ENCODE peak calls at places on chromosomes 7 and 10, in nine cellular contexts. O, F, K, G, V, X, H, N and Q are unnamed samples. For H3K9me3 and H3K4me1, the result is how much of the 10 kb centered on the place peaks cover.

GRCh38 chr7:87797798-87798403 is 78.3 kb downstream of the SLC25A40 start:
- DNase-seq in O (no peak), F (no peak), K (no peak), G (no peak), V (no peak), X (no peak), H (peak), N (no peak), Q (no peak)

GRCh38 chr10:31759124-31759798 is 169.4 kb downstream of the ARHGAP12 start:
- DNase-seq in O (peak), F (peak), K (peak), G (peak), V (peak), X (peak), H (no peak), N (peak), Q (peak)

GRCh38 chr10:32795598-32796183 is 162.3 kb downstream of the ITGB1 start:
- DNase-seq in O (peak), F (no peak), K (no peak), G (no peak), V (no peak), X (no peak), H (peak), N (no peak), Q (no peak)

GRCh38 chr10:88289342-88289741 is 293.8 kb downstream of the RNLS start:
- DNase-seq in O (no peak), F (no peak), K (no peak), G (no peak), V (no peak), X (no peak), H (no peak), N (no peak), Q (no peak)

GRCh38 chr10:17742918-17743317 is 9.1 kb upstream of the TMEM236 start:
- DNase-seq in O (peak), F (peak), K (peak), G (peak), V (peak), X (peak), H (peak), N (no peak), Q (peak)

GRCh38 chr7:94578615-94579014 is 69.0 kb downstream of the CASD1 start:
- DNase-seq in O (no peak), F (no peak), K (no peak), G (no peak), V (no peak), X (no peak), H (no peak), N (no peak), Q (no peak)

GRCh38 chr10:125299476-125299875 is 139.1 kb upstream of the CTBP2 start:
- DNase-seq in O (no peak), F (no peak), K (no peak), G (no peak), V (no peak), X (no peak), H (no peak), N (no peak), Q (no peak)

GRCh38 chr10:6461961-6462360 is 118.1 kb downstream of the PRKCQ start:
- DNase-seq in O (no peak), F (no peak), K (no peak), G (no peak), V (no peak), X (no peak), H (peak), N (no peak), Q (no peak)

GRCh38 chr7:98399903-98400537 is 870 bp downstream of the BAIAP2L1 start:
- DNase-seq in O (no peak), F (peak), K (no peak), G (no peak), V (peak), X (no peak), H (peak), N (peak), Q (no peak)

GRCh38 chr10:29853913-29854312 is 205.5 kb downstream of the JCAD start:
- DNase-seq in O (no peak), F (no peak), K (no peak), G (no peak), V (no peak), X (no peak), H (no peak), N (no peak), Q (no peak)

GRCh38 chr7:158811461-158811860 is 17.8 kb downstream of the ESYT2 start:
- DNase-seq in O (no peak), F (peak), K (no peak), G (no peak), V (no peak), X (no peak), H (peak), N (no peak), Q (no peak)

GRCh38 chr10:42864575-42864974 is 82.0 kb downstream of the BMS1 start:
- DNase-seq in O (no peak), F (no peak), K (peak), G (no peak), V (peak), X (no peak), H (no peak), N (no peak), Q (no peak)

GRCh38 chr7:45156516-45157272 is 897 bp upstream of the RAMP3 start:
- DNase-seq in O (no peak), F (no peak), K (no peak), G (peak), V (no peak), X (no peak), H (no peak), N (no peak), Q (no peak)

GRCh38 chr10:24882047-24882698 is 70.2 kb downstream of the PRTFDC1 start:
- DNase-seq in O (peak), F (no peak), K (no peak), G (no peak), V (no peak), X (no peak), H (peak), N (no peak), Q (peak)

GRCh38 chr7:95684037-95684436 is 87.7 kb upstream of the PDK4 start:
- DNase-seq in O (peak), F (no peak), K (no peak), G (no peak), V (no peak), X (no peak), H (peak), N (no peak), Q (no peak)

GRCh38 chr7:44561962-44562621 is 11.6 kb downstream of the DDX56 start:
- DNase-seq in O (no peak), F (no peak), K (peak), G (no peak), V (no peak), X (no peak), H (peak), N (peak), Q (peak)

GRCh38 chr10:105159268-105159667 is 518.2 kb downstream of the SORCS3 start:
- DNase-seq in O (no peak), F (no peak), K (no peak), G (no peak), V (no peak), X (no peak), H (no peak), N (no peak), Q (no peak)
- H3K9me3 ChIP-seq in O (under half), F (under half), K (under half), G (under half), V (under half), X (under half), H (under half), N (under half), Q (under half)

DNA sequence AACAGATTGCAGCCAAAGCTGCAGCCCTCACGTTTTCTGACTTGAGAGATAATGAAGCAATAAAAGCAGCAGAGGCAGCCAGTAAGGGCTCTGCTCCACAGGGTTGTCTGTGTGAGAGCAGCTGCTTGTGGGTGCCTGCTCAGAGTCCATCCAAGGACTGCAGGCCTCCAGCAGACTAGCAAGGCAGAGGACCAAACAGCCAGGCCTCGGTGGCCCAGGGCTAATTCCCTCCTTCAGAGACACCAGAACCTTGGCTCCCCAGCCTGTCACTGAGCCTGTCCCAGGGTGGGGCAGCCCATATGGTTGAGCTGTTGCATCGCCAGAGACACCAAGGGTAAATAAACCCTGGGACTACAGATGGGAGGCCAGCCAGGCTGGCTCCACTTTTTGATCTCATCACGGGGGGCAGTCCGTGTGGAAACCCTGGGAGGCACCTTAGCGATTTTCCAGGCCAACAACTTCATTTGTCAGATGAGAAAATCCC is 229.2 kb downstream of the WDR11 start:
- DNase-seq in O (no peak), F (no peak), K (no peak), G (no peak), V (no peak), X (peak), H (no peak), N (no peak), Q (no peak)
- H3K27ac ChIP-seq in O (no peak), F (no peak), K (no peak), G (no peak), V (no peak), X (peak), H (no peak), N (no peak), Q (no peak)

DNA sequence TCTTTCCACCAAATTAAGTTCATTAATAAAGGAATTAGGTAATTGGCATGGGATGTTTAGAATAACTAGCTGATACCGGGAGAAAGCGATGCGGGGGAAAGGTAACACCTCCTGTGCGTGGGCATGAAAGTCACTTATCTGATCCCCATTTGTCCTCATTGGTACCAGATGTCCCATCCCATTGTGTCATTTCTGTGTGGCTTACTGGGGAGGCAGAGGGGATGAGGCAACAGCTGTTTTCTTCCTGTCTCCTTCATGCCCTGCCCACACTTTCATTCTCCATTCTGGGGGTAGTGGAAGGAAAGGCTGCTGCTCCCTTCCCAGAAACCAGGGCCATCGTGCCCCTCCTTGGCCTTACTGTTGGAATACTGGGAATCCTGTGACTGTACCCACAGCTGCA is 27.1 kb downstream of the EEPD1 start:
- DNase-seq in O (no peak), F (no peak), K (no peak), G (no peak), V (no peak), X (no peak), H (no peak), N (no peak), Q (no peak)
- H3K4me1 ChIP-seq in O (under half), F (under half), K (under half), G (under half), V (under half), X (under half), H (under half), N (under half), Q (under half)

GRCh38 chr7:64996305-64996704 is 5.5 kb upstream of the ZNF117 start:
- DNase-seq in O (no peak), F (no peak), K (no peak), G (no peak), V (no peak), X (no peak), H (no peak), N (no peak), Q (no peak)

GRCh38 chr7:64999165-65000004 is 7.1 kb downstream of the ERV3-1 start:
- DNase-seq in O (no peak), F (peak), K (no peak), G (no peak), V (no peak), X (no peak), H (peak), N (no peak), Q (no peak)

GRCh38 chr7:64998865-64999164 is 7.7 kb downstream of the ERV3-1 start:
- DNase-seq in O (no peak), F (no peak), K (no peak), G (no peak), V (no peak), X (no peak), H (no peak), N (no peak), Q (no peak)

GRCh38 chr7:64997164-64997908 is 6.5 kb upstream of the ZNF117 start:
- DNase-seq in O (no peak), F (no peak), K (no peak), G (no peak), V (no peak), X (no peak), H (no peak), N (no peak), Q (no peak)

GRCh38 chr7:64997927-64998391 is 7.1 kb upstream of the ZNF117 start:
- DNase-seq in O (no peak), F (peak), K (no peak), G (no peak), V (no peak), X (no peak), H (peak), N (no peak), Q (no peak)
- H3K9me3 ChIP-seq in O (under half), F (under half), K (under half), G (under half), V (under half), X (under half), H (under half), N (under half), Q (under half)

GRCh38 chr7:42227931-42228591 is 8.9 kb downstream of the GLI3 start:
- DNase-seq in O (no peak), F (no peak), K (no peak), G (peak), V (peak), X (peak), H (peak), N (no peak), Q (no peak)
- H3K27ac ChIP-seq in O (no peak), F (no peak), K (no peak), G (no peak), V (peak), X (peak), H (no peak), N (no peak), Q (no peak)

DNA sequence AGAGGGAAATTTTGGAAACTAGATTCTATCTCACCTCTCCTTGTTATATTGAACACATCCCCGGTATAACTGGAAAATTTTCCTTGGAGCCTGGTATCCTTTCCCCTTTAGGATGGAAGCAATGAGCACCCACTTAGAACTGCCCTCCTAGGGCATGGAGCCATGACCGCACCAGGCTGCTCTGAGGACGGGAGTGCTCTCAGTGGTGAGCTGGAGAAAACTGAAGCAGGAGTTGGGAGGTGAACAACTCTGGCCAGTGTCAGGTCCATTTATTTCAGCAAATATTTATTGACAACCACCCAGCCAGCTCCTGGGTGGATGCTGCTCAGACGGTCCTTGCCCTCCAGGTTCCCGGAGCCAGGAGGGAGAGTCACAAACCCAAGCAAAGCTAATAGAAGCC is 278.1 kb downstream of the WDR11 start:
- DNase-seq in O (no peak), F (no peak), K (no peak), G (no peak), V (no peak), X (no peak), H (no peak), N (no peak), Q (no peak)
- H3K4me1 ChIP-seq in O (under half), F (under half), K (under half), G (under half), V (under half), X (under half), H (under half), N (under half), Q (under half)

GRCh38 chr10:70990661-70991060 is 102.3 kb upstream of the PCBD1 start:
- DNase-seq in O (no peak), F (no peak), K (no peak), G (no peak), V (no peak), X (no peak), H (no peak), N (no peak), Q (peak)
- H3K9me3 ChIP-seq in O (under half), F (under half), K (under half), G (under half), V (under half), X (under half), H (under half), N (under half), Q (under half)